ENCODE peak calls at places on chromosomes 2 and 18, in four cellular contexts. One of them, this sample, is unnamed.

GRCh38 chr2:15616429-15616828 is 24.8 kb downstream of the DDX1 start:
- DNase-seq in HepG2: no peak
- DNase-seq in WTC11: no peak
- DNase-seq in K562: no peak
- DNase-seq in this sample: no peak

GRCh38 chr2:151976945-151977353 is 121.9 kb downstream of the CACNB4 start:
- DNase-seq in HepG2: no peak
- DNase-seq in WTC11: no peak
- DNase-seq in K562: no peak
- DNase-seq in this sample: no peak

GRCh38 chr18:59900222-59901128 is 679 bp downstream of the PMAIP1 start:
- DNase-seq in HepG2: no peak
- DNase-seq in WTC11: peak
- DNase-seq in K562: peak
- DNase-seq in this sample: no peak

GRCh38 chr2:206482123-206482522 is 38.8 kb downstream of the ADAM23 start:
- DNase-seq in HepG2: no peak
- DNase-seq in WTC11: no peak
- DNase-seq in K562: peak
- DNase-seq in this sample: no peak

GRCh38 chr2:141109633-141110032 is 1021.2 kb downstream of the LRP1B start:
- DNase-seq in HepG2: peak
- DNase-seq in WTC11: no peak
- DNase-seq in K562: peak
- DNase-seq in this sample: peak

GRCh38 chr18:8217041-8217564 is 392.1 kb upstream of the RAB12 start:
- DNase-seq in HepG2: no peak
- DNase-seq in WTC11: no peak
- DNase-seq in K562: no peak
- DNase-seq in this sample: no peak

GRCh38 chr2:189347540-189347939 is 93.7 kb upstream of the WDR75 start:
- DNase-seq in HepG2: peak
- DNase-seq in WTC11: no peak
- DNase-seq in K562: peak
- DNase-seq in this sample: peak

GRCh38 chr18:37612519-37612918 is 46.9 kb upstream of the CELF4 start:
- DNase-seq in HepG2: no peak
- DNase-seq in WTC11: no peak
- DNase-seq in K562: no peak
- DNase-seq in this sample: no peak

GRCh38 chr18:2774669-2775068 is 72.1 kb upstream of the EMILIN2 start:
- DNase-seq in HepG2: no peak
- DNase-seq in WTC11: no peak
- DNase-seq in K562: no peak
- DNase-seq in this sample: no peak

GRCh38 chr2:27256855-27257454 is 5.9 kb downstream of the SLC30A3 start:
- DNase-seq in HepG2: no peak
- DNase-seq in WTC11: no peak
- DNase-seq in K562: no peak
- DNase-seq in this sample: no peak

GRCh38 chr18:58386780-58387179 is 242.1 kb downstream of the ALPK2 start:
- DNase-seq in HepG2: no peak
- DNase-seq in WTC11: no peak
- DNase-seq in K562: no peak
- DNase-seq in this sample: no peak

GRCh38 chr18:22451796-22452195 is 34.1 kb upstream of the CTAGE1 start:
- DNase-seq in HepG2: no peak
- DNase-seq in WTC11: peak
- DNase-seq in K562: peak
- DNase-seq in this sample: peak

GRCh38 chr2:200728630-200729029 is 83.1 kb upstream of the BZW1 start:
- DNase-seq in HepG2: no peak
- DNase-seq in WTC11: no peak
- DNase-seq in K562: no peak
- DNase-seq in this sample: no peak

GRCh38 chr2:226791056-226791486 is 8.5 kb downstream of the IRS1 start:
- DNase-seq in HepG2: no peak
- DNase-seq in WTC11: peak
- DNase-seq in K562: no peak
- DNase-seq in this sample: peak

GRCh38 chr2:31765078-31765835 is 184.5 kb upstream of the SRD5A2 start:
- DNase-seq in HepG2: no peak
- DNase-seq in WTC11: no peak
- DNase-seq in K562: no peak
- DNase-seq in this sample: no peak

DNA sequence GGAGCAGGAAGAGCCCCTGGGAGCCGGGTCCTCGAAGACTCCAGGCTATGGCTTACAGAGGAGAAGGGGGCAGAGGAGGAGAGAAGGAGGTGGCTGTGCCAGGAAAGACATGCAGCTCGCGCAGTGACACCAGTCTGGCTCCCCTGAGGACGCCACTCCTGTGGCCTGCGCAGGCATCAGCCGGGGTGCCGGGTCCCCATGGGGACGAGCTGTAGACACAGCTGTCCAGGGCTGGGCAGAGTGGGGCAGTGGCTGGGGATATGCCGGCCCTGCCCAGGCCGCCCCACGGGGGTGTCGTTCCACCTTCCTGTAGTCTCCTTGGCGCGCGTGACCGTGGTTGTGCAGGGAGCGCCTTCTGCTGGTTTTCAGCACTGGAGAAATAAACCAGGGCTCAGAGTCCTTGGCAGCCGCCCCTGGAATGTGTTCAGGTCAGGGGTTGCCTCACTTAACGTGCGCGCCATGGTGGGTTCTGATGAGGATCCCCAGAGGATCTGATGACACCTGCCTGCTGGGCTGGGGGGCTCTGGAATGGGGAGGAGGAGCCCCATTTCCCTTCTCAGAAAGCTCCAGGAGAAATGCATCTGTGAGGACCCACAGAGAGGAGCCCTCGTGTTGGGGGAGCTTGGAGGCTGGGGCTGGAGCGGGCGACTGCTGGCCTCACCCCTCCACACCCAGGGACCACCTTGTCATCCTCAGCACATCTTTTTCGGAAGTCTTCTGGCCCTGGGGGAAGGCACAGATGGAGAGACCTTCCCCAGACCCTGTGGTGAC is 26.7 kb downstream of the RAMP1 start:
- DNase-seq in HepG2: no peak
- DNase-seq in WTC11: no peak
- DNase-seq in K562: no peak
- DNase-seq in this sample: no peak
- TF ChIP-seq ELF4 in HepG2: no peak
- TF ChIP-seq ELF4 in WTC11: no peak
- TF ChIP-seq ELF4 in K562: no peak
- TF ChIP-seq ELF4 in this sample: no peak

GRCh38 chr2:55842009-55842408 is 81.6 kb downstream of the EFEMP1 start:
- DNase-seq in HepG2: no peak
- DNase-seq in WTC11: no peak
- DNase-seq in K562: no peak
- DNase-seq in this sample: no peak
- TF ChIP-seq ELF4 in HepG2: no peak
- TF ChIP-seq ELF4 in WTC11: no peak
- TF ChIP-seq ELF4 in K562: no peak
- TF ChIP-seq ELF4 in this sample: no peak

DNA sequence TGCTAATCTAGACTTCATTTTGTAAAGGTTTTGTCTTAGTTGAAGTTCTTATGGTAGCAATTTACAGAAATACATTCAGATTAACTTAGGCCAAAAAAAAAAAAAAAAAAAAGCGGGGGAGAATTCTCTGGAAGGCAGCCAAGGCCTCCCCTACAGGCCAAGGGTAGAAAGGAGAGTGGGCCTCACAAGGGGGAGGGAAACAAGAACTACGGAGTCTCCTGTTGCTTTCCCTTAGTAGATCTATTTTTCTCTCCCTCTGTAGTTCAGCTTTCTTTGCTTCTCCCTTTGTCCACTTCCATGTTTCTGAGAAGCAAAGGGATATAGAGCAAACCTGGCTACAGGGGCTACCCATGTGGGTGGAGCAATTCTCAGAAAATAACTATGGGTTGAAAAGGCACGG is 2.4 kb upstream of the STK11IP start:
- DNase-seq in HepG2: peak
- DNase-seq in WTC11: no peak
- DNase-seq in K562: peak
- DNase-seq in this sample: no peak
- TF ChIP-seq ELF4 in HepG2: no peak
- TF ChIP-seq ELF4 in WTC11: no peak
- TF ChIP-seq ELF4 in K562: no peak
- TF ChIP-seq ELF4 in this sample: no peak

GRCh38 chr2:145305854-145306253 is 785.9 kb upstream of the ZEB2 start:
- DNase-seq in HepG2: no peak
- DNase-seq in WTC11: no peak
- DNase-seq in K562: no peak
- DNase-seq in this sample: no peak
- TF ChIP-seq ELF4 in HepG2: no peak
- TF ChIP-seq ELF4 in WTC11: no peak
- TF ChIP-seq ELF4 in K562: no peak
- TF ChIP-seq ELF4 in this sample: no peak

GRCh38 chr2:118865106-118865505 is 17.7 kb upstream of the EN1 start:
- DNase-seq in HepG2: peak
- DNase-seq in WTC11: peak
- DNase-seq in K562: peak
- DNase-seq in this sample: peak
- TF ChIP-seq ELF4 in HepG2: no peak
- TF ChIP-seq ELF4 in WTC11: no peak
- TF ChIP-seq ELF4 in K562: no peak
- TF ChIP-seq ELF4 in this sample: no peak

GRCh38 chr2:105615352-105615751 is 129.4 kb upstream of the NCK2 start:
- DNase-seq in HepG2: no peak
- DNase-seq in WTC11: no peak
- DNase-seq in K562: no peak
- DNase-seq in this sample: no peak
- TF ChIP-seq ELF4 in HepG2: no peak
- TF ChIP-seq ELF4 in WTC11: no peak
- TF ChIP-seq ELF4 in K562: no peak
- TF ChIP-seq ELF4 in this sample: no peak

GRCh38 chr18:69567813-69568488 is 167.3 kb downstream of the DOK6 start:
- DNase-seq in HepG2: peak
- DNase-seq in WTC11: no peak
- DNase-seq in K562: peak
- DNase-seq in this sample: no peak

GRCh38 chr18:69569133-69569532 is 168.4 kb downstream of the DOK6 start:
- DNase-seq in HepG2: no peak
- DNase-seq in WTC11: no peak
- DNase-seq in K562: no peak
- DNase-seq in this sample: no peak

GRCh38 chr18:69559604-69560003 is 158.9 kb downstream of the DOK6 start:
- DNase-seq in HepG2: no peak
- DNase-seq in WTC11: no peak
- DNase-seq in K562: no peak
- DNase-seq in this sample: no peak

GRCh38 chr18:69564602-69565001 is 163.9 kb downstream of the DOK6 start:
- DNase-seq in HepG2: no peak
- DNase-seq in WTC11: no peak
- DNase-seq in K562: no peak
- DNase-seq in this sample: no peak
- TF ChIP-seq ELF4 in HepG2: no peak
- TF ChIP-seq ELF4 in WTC11: no peak
- TF ChIP-seq ELF4 in K562: no peak
- TF ChIP-seq ELF4 in this sample: no peak

GRCh38 chr2:221514305-221515040 is 57.6 kb downstream of the EPHA4 start:
- DNase-seq in HepG2: no peak
- DNase-seq in WTC11: no peak
- DNase-seq in K562: no peak
- DNase-seq in this sample: no peak

GRCh38 chr2:221521261-221521845 is 50.8 kb downstream of the EPHA4 start:
- DNase-seq in HepG2: no peak
- DNase-seq in WTC11: no peak
- DNase-seq in K562: no peak
- DNase-seq in this sample: no peak

GRCh38 chr2:221518201-221518936 is 53.7 kb downstream of the EPHA4 start:
- DNase-seq in HepG2: no peak
- DNase-seq in WTC11: no peak
- DNase-seq in K562: no peak
- DNase-seq in this sample: no peak

GRCh38 chr2:221518937-221519635 is 53.0 kb downstream of the EPHA4 start:
- DNase-seq in HepG2: no peak
- DNase-seq in WTC11: no peak
- DNase-seq in K562: no peak
- DNase-seq in this sample: no peak

DNA sequence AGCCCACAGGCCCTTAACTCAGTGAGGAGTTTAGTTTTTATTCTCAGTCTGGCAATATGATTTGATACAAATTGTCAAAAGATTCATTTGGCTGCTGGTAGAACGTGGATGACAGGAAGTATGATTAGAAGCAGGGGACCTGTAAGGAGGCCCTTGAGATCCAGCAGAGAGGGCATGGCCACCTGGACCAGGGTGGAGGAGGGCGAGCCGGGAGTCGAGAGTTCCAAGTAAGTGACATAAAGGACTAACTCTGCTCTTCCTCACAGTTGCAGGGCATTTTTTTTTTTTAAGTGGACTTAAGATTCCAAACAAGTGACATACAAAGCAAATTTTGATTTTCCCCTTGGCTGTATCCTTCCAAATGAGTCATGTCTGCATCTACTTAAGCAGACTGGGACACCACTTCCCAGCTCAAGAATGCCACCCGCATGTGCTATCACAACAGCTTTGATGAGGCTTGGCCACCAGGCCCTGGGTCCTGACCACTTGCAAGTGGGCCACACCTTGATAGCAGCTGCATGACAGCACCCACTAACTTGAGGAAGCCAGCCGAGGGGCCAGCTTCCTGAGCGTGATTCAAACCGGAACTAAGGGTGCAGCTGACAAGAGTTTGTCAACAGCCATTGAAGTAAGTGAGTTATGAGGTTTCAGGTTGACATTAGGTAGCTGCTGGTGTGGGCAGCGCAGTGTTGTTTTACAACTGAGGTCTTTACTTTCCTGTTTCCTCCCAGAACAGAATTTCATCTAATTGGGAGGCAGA is 54.6 kb downstream of the EPHA4 start:
- DNase-seq in HepG2: no peak
- DNase-seq in WTC11: no peak
- DNase-seq in K562: no peak
- DNase-seq in this sample: no peak
- TF ChIP-seq ELF4 in HepG2: no peak
- TF ChIP-seq ELF4 in WTC11: no peak
- TF ChIP-seq ELF4 in K562: no peak
- TF ChIP-seq ELF4 in this sample: no peak

DNA sequence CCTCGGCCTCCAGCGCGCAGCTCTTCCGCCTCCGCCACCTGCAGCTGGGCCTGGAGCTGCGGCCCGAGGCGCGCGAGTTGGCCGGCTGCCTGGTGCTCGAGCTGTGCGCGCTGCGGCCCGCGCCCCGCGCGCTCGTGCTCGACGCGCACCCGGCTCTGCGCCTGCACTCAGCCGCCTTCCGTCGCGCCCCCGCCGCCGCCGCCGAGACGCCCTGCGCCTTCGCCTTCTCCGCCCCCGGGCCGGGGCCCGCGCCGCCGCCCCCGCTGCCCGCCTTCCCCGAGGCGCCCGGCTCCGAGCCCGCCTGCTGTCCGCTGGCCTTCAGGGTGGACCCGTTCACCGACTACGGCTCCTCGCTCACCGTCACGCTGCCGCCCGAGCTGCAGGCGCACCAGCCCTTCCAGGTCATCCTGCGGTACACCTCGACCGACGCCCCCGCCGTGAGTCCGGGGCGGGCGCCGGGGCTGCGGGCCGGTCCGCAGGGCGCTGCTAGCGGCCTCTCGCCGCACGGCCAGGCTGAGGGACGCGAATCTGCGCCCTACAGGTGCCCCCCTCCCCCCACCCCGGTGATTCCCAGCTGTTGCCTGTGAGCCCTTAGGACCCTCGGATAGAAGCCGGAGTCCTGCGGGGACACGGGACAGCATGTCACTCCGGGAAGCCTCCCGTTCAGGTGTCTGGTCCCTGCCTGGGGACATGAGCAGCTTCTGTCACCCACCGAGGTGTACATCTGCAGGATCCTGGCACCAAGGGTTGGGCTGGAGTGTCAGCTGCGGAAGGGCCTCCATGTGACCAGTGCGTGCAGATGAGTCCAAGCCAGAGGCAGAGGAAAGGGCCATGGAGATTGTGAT is 616 bp downstream of the RNPEPL1 start:
- DNase-seq in HepG2: no peak
- DNase-seq in WTC11: peak
- DNase-seq in K562: peak
- DNase-seq in this sample: no peak
- TF ChIP-seq ELF4 in HepG2: no peak
- TF ChIP-seq ELF4 in WTC11: no peak
- TF ChIP-seq ELF4 in K562: no peak
- TF ChIP-seq ELF4 in this sample: no peak